ENCODE peak calls at places on chromosome 14, in eight cellular contexts. One of them, this sample, is unnamed.
A peak's percentile ranks its signal among the peaks of the same experiment; 100 is the strongest.

GRCh38 chr14:95265106-95266094 is 54.3 kb downstream of the CLMN start:
- DNase-seq in activated naive CD4-positive, alpha-beta T cell: no peak
- DNase-seq in left cardiac atrium: peak; percentile 26
- DNase-seq in H7: no peak
- DNase-seq in NCI-H345: peak; percentile 64
- DNase-seq in activated CD8-positive, alpha-beta T cell treated with anti-CD3 and anti-CD28 coated beads for 36 hours: peak; percentile 71
- DNase-seq in T-helper 17 cell: no peak
- DNase-seq in left colon: no peak
- DNase-seq in this sample: no peak

GRCh38 chr14:39276005-39276404 is 42.3 kb downstream of the MIA2 start:
- DNase-seq in activated naive CD4-positive, alpha-beta T cell: no peak
- DNase-seq in left cardiac atrium: no peak
- DNase-seq in H7: no peak
- DNase-seq in NCI-H345: no peak
- DNase-seq in activated CD8-positive, alpha-beta T cell treated with anti-CD3 and anti-CD28 coated beads for 36 hours: no peak
- DNase-seq in T-helper 17 cell: no peak
- DNase-seq in left colon: no peak
- DNase-seq in this sample: no peak

GRCh38 chr14:53409974-53410373 is 256.9 kb upstream of the DDHD1 start:
- DNase-seq in activated naive CD4-positive, alpha-beta T cell: no peak
- DNase-seq in left cardiac atrium: no peak
- DNase-seq in H7: no peak
- DNase-seq in NCI-H345: no peak
- DNase-seq in activated CD8-positive, alpha-beta T cell treated with anti-CD3 and anti-CD28 coated beads for 36 hours: no peak
- DNase-seq in T-helper 17 cell: no peak
- DNase-seq in left colon: no peak
- DNase-seq in this sample: no peak

GRCh38 chr14:79825046-79825521 is 386.2 kb downstream of the DIO2 start:
- DNase-seq in activated naive CD4-positive, alpha-beta T cell: no peak
- DNase-seq in left cardiac atrium: no peak
- DNase-seq in H7: no peak
- DNase-seq in NCI-H345: no peak
- DNase-seq in activated CD8-positive, alpha-beta T cell treated with anti-CD3 and anti-CD28 coated beads for 36 hours: no peak
- DNase-seq in T-helper 17 cell: no peak
- DNase-seq in left colon: no peak
- DNase-seq in this sample: no peak

GRCh38 chr14:85572021-85572420 is 42.1 kb downstream of the FLRT2 start:
- DNase-seq in activated naive CD4-positive, alpha-beta T cell: no peak
- DNase-seq in left cardiac atrium: no peak
- DNase-seq in H7: no peak
- DNase-seq in NCI-H345: no peak
- DNase-seq in activated CD8-positive, alpha-beta T cell treated with anti-CD3 and anti-CD28 coated beads for 36 hours: no peak
- DNase-seq in T-helper 17 cell: no peak
- DNase-seq in left colon: no peak
- DNase-seq in this sample: no peak

GRCh38 chr14:85987292-85987691 is 457.3 kb downstream of the FLRT2 start:
- DNase-seq in activated naive CD4-positive, alpha-beta T cell: no peak
- DNase-seq in left cardiac atrium: no peak
- DNase-seq in H7: no peak
- DNase-seq in NCI-H345: no peak
- DNase-seq in activated CD8-positive, alpha-beta T cell treated with anti-CD3 and anti-CD28 coated beads for 36 hours: no peak
- DNase-seq in T-helper 17 cell: no peak
- DNase-seq in left colon: no peak
- DNase-seq in this sample: no peak

GRCh38 chr14:25049559-25050493 is at the start of gene STXBP6:
- DNase-seq in activated naive CD4-positive, alpha-beta T cell: no peak
- DNase-seq in left cardiac atrium: peak; percentile 80
- DNase-seq in H7: peak; percentile 88
- DNase-seq in NCI-H345: peak; percentile 74
- DNase-seq in activated CD8-positive, alpha-beta T cell treated with anti-CD3 and anti-CD28 coated beads for 36 hours: peak; percentile 27
- DNase-seq in T-helper 17 cell: no peak
- DNase-seq in left colon: peak; percentile 82
- DNase-seq in this sample: peak; percentile 22

GRCh38 chr14:94132285-94132887 is 3.0 kb upstream of the IFI27L2 start:
- DNase-seq in activated naive CD4-positive, alpha-beta T cell: no peak
- DNase-seq in left cardiac atrium: no peak
- DNase-seq in H7: peak; percentile 47
- DNase-seq in NCI-H345: peak; percentile 82
- DNase-seq in activated CD8-positive, alpha-beta T cell treated with anti-CD3 and anti-CD28 coated beads for 36 hours: peak; percentile 79
- DNase-seq in T-helper 17 cell: peak; percentile 18
- DNase-seq in left colon: peak; percentile 50
- DNase-seq in this sample: no peak

GRCh38 chr14:34662558-34663088 is 32.7 kb upstream of the SNX6 start:
- DNase-seq in activated naive CD4-positive, alpha-beta T cell: no peak
- DNase-seq in left cardiac atrium: no peak
- DNase-seq in H7: no peak
- DNase-seq in NCI-H345: no peak
- DNase-seq in activated CD8-positive, alpha-beta T cell treated with anti-CD3 and anti-CD28 coated beads for 36 hours: no peak
- DNase-seq in T-helper 17 cell: no peak
- DNase-seq in left colon: no peak
- DNase-seq in this sample: no peak

This sample was measured in GM12891.